ENCODE peak calls at places on chromosomes 6 and 20, in five cellular contexts. X is astrocyte, R is NT2/D1, J is mesendoderm, D is GM23248. M is an unnamed sample.

GRCh38 chr20:35617397-35618031 is 1.9 kb downstream of the SPAG4 start:
- DNase-seq in X (peak; percentile 28), R (peak; percentile 40), J (peak; percentile 86), D (peak; percentile 69), M (peak; percentile 43)

GRCh38 chr20:13029687-13030510 is 21.1 kb downstream of the SPTLC3 start:
- DNase-seq in X (peak; percentile 97), R (peak; percentile 9), J (peak; percentile 94), D (peak; percentile 95), M (peak; percentile 95)

GRCh38 chr20:44526129-44526528 is 4.3 kb upstream of the SERINC3 start:
- DNase-seq in X (peak; percentile 67), R (peak; percentile 52), J (peak; percentile 93), D (peak; percentile 62), M (peak; percentile 59)

GRCh38 chr20:51220293-51220706 is 197.4 kb upstream of the KCNG1 start:
- DNase-seq in X (no peak), R (peak; percentile 23), J (peak; percentile 60), D (peak; percentile 49), M (no peak)

GRCh38 chr6:129184808-129185366 is 301.9 kb downstream of the LAMA2 start:
- DNase-seq in X (peak; percentile 42), R (no peak), J (no peak), D (peak; percentile 49), M (no peak)

GRCh38 chr6:36853325-36853724 is 14.1 kb upstream of the CPNE5 start:
- DNase-seq in X (peak; percentile 81), R (no peak), J (no peak), D (peak; percentile 92), M (peak; percentile 82)

GRCh38 chr6:154457881-154458284 is 52.6 kb downstream of the CNKSR3 start:
- DNase-seq in X (no peak), R (no peak), J (no peak), D (no peak), M (peak; percentile 58)

GRCh38 chr6:167824591-167825041 is 2.1 kb upstream of the AFDN start:
- DNase-seq in X (peak; percentile 47), R (no peak), J (no peak), D (peak; percentile 77), M (no peak)

GRCh38 chr6:128065072-128065471 is 164.2 kb upstream of the THEMIS start:
- DNase-seq in X (no peak), R (no peak), J (no peak), D (no peak), M (no peak)

GRCh38 chr20:37302981-37303380 is 13.5 kb downstream of the MANBAL start:
- DNase-seq in X (no peak), R (no peak), J (no peak), D (no peak), M (no peak)

GRCh38 chr6:25439368-25439767 is 160.2 kb downstream of the CARMIL1 start:
- DNase-seq in X (no peak), R (no peak), J (no peak), D (no peak), M (no peak)

GRCh38 chr20:61733216-61733615 is 332.5 kb downstream of the TAF4 start:
- DNase-seq in X (no peak), R (no peak), J (no peak), D (no peak), M (no peak)

GRCh38 chr20:62667530-62668440 is 25.5 kb downstream of the SLCO4A1 start:
- DNase-seq in X (no peak), R (no peak), J (no peak), D (no peak), M (no peak)

GRCh38 chr6:134437376-134437775 is 119.5 kb upstream of the SGK1 start:
- DNase-seq in X (peak; percentile 40), R (no peak), J (no peak), D (peak; percentile 52), M (peak; percentile 63)

GRCh38 chr6:90253631-90254030 is 43.0 kb downstream of the BACH2 start:
- DNase-seq in X (no peak), R (no peak), J (no peak), D (no peak), M (no peak)
- H3K4me1 ChIP-seq in X (peaks cover 9% of the 10 kb centered on the region), R (no peaks in the 10 kb centered on the region), J (no peaks in the 10 kb centered on the region), D (peaks cover 11% of the 10 kb centered on the region), M (peaks cover 26% of the 10 kb centered on the region)

GRCh38 chr20:1897965-1898464 is 2.8 kb downstream of the SIRPA start:
- DNase-seq in X (no peak), R (no peak), J (no peak), D (peak; percentile 69), M (no peak)
- H3K9ac ChIP-seq in X (no peak overlapping the region), R (no peak overlapping the region), J (no peak overlapping the region), D (peak overlapping the region; percentile 55), M (no peak overlapping the region)

DNA sequence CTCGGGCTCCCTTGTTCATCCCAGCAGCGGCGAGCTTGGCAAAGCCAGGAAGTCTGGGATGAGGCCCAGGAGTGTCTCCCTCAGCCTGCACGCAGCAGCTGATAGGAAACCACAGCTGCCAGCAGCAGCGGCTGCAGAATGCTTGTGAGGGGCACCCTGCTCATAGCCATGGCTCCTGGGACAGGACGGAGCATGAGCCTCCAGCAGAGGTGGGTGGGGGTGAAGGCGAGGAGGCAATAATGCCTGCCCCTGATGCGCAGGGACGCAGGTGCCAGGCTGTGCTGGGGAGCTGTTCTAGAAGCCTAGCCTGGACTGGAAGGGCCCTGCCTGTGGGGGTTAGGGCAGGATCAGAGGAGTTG is 157.9 kb downstream of the CD83 start:
- DNase-seq in X (peak; percentile 47), R (no peak), J (no peak), D (peak; percentile 33), M (no peak)
- H3K4me1 ChIP-seq in X (peaks cover 29% of the 10 kb centered on the region), R (peaks cover 5% of the 10 kb centered on the region), J (no peaks in the 10 kb centered on the region), D (peaks cover 19% of the 10 kb centered on the region), M (peaks cover 55% of the 10 kb centered on the region)

GRCh38 chr6:105226598-105227291 is 46.9 kb upstream of the POPDC3 start:
- DNase-seq in X (peak; percentile 66), R (no peak), J (no peak), D (peak; percentile 73), M (no peak)

GRCh38 chr6:105223242-105223641 is 43.4 kb upstream of the POPDC3 start:
- DNase-seq in X (no peak), R (no peak), J (no peak), D (no peak), M (no peak)

DNA sequence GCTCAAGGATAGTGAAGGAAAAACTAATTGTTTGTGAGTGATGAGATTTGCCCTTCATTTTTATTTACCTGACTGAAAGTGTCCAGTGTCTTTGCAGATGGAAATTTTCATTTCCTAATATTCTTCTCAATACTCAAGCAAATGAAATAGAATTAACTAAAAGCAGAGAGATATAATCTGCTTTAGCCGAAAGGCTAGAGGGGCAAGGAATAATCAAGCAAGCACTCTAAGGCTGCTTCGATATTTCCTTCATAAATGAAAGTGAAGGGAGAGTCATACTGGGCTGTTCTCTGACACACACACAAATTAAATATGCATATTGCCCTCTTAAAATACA is 47.4 kb upstream of the POPDC3 start:
- DNase-seq in X (no peak), R (no peak), J (no peak), D (peak; percentile 20), M (no peak)
- H3K9ac ChIP-seq in X (no peak overlapping the region), R (no peak overlapping the region), J (no peak overlapping the region), D (peak overlapping the region; percentile 4), M (no peak overlapping the region)

GRCh38 chr6:33714385-33715040 is 3.0 kb upstream of the UQCC2 start:
- DNase-seq in X (no peak), R (no peak), J (no peak), D (no peak), M (no peak)
- H3K4me1 ChIP-seq in X (peaks cover 13% of the 10 kb centered on the region), R (peaks cover 12% of the 10 kb centered on the region), J (peaks cover 6% of the 10 kb centered on the region), D (peaks cover 12% of the 10 kb centered on the region), M (peaks cover 43% of the 10 kb centered on the region)

DNA sequence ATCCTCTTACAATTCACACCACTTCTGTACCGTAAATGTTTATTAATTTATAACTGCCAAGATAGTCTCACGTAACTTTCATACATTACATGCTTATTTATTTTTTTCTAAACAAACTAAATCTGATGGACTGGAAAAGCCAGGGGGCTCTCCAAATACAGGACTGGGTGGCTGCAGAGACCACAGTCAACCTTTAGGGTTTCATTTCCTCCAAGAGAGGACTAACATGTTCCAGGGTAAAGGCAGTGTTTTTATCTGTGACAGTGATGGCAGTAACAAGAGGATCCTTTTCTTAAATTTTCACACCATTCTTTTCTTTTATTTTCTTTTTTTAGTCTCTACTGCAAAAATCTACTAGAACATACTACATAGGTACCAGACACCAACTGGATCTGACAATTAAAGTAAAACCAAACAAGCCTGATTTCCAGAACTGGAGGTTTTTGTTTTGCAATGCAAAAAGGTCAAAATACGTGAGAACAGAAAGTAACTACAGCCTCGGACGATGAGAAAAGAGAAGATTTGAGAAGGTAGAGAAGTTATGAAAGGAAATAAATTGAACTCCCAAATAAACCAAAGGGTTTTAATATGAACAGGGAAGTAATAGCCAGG is 1.2 kb downstream of the LMBRD1 start:
- DNase-seq in X (no peak), R (no peak), J (peak; percentile 45), D (peak; percentile 19), M (no peak)
- H3K9ac ChIP-seq in X (peak overlapping the region; percentile 86), R (no peak overlapping the region), J (peak overlapping the region; percentile 4), D (peak overlapping the region; percentile 92), M (peak overlapping the region; percentile 88)

DNA sequence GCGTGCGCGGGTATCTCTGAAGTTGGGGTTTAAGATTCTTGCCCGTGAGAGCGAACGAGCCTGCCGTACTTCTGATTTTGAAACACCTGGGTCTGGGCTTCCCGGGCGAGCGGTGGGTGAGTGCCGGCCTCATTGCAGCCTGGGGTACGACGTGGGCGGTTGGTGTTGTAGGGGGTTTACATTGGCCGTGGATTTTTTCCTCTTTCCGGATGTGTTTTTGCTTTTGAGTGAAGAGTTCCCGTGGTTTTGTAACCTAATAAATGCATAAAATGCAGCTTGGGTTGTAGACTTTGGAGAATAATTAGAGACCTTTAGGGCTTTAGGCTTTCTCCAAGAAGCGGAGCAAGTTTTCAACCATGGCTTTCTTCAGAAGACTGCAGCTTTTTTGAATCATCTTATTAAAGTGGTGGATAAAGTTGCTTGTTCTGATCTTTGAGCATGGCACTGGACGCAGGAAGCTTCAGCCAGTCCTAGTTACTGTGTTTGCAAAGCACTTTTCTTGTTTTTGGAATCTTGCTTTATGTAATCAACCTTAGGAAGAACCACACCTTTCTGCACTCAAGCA is 314 bp downstream of the FARS2 start:
- DNase-seq in X (no peak), R (no peak), J (no peak), D (no peak), M (no peak)
- H3K4me1 ChIP-seq in X (peaks cover 7% of the 10 kb centered on the region), R (no peaks in the 10 kb centered on the region), J (no peaks in the 10 kb centered on the region), D (peaks cover 15% of the 10 kb centered on the region), M (peaks cover 19% of the 10 kb centered on the region)